ENCODE peak calls at places on chromosomes 16 and 17, in nine cellular contexts. X, Q, R, Z, B, U, I, N and H are unnamed samples.

GRCh38 chr17:352421-353212 is at the start of gene RPH3AL:
- DNase-seq in U (peak; percentile 39), Z (peak; percentile 88), R (peak; percentile 82), Q (no peak), B (peak; percentile 54), X (peak; percentile 80), N (peak; percentile 80), I (peak; percentile 72), H (peak; percentile 91)

GRCh38 chr17:79887451-79887991 is 48.3 kb upstream of the CBX4 start:
- DNase-seq in I (peak; percentile 40), B (no peak), Q (no peak), X (no peak), R (no peak), Z (no peak), U (no peak), N (no peak), H (no peak)

GRCh38 chr17:77186141-77186604 is 45.4 kb downstream of the SEC14L1 start:
- DNase-seq in R (no peak), Q (no peak), I (no peak), U (no peak), Z (peak; percentile 56), X (no peak), N (no peak), B (no peak), H (peak; percentile 83)

GRCh38 chr17:76179496-76180467 is 38.7 kb upstream of the FOXJ1 start:
- DNase-seq in R (no peak), N (no peak), Z (no peak), U (no peak), Q (no peak), I (peak; percentile 21), X (no peak), B (no peak), H (no peak)

GRCh38 chr17:4433515-4434031 is at the start of gene SPNS3:
- DNase-seq in B (no peak), Q (no peak), N (no peak), Z (no peak), X (no peak), U (no peak), R (no peak), I (no peak), H (no peak)

GRCh38 chr17:29880031-29880430 is 50.0 kb downstream of the SSH2 start:
- DNase-seq in U (no peak), X (no peak), I (no peak), Z (no peak), R (no peak), B (no peak), Q (no peak), N (no peak), H (no peak)

GRCh38 chr17:82358467-82359350 is at the start of gene TEX19:
- DNase-seq in X (no peak), B (peak; percentile 62), U (no peak), I (peak; percentile 98), R (no peak), N (no peak), Z (peak; percentile 68), Q (no peak), H (no peak)

GRCh38 chr16:72013389-72013788 is 4.8 kb downstream of the DHODH start:
- DNase-seq in U (no peak), X (no peak), N (peak; percentile 37), B (no peak), Q (no peak), I (no peak), R (peak; percentile 58), Z (no peak), H (peak; percentile 13)

GRCh38 chr17:850828-851759 is 68.9 kb downstream of the MRM3 start:
- DNase-seq in I (no peak), B (no peak), U (no peak), N (peak; percentile 51), R (no peak), Z (no peak), Q (no peak), X (no peak), H (no peak)

GRCh38 chr17:58932956-58933355 is 173.7 kb downstream of the TRIM37 start:
- DNase-seq in Z (no peak), U (no peak), X (no peak), N (no peak), Q (no peak), R (no peak), I (no peak), B (no peak), H (no peak)

GRCh38 chr16:50917941-50918340 is 176.1 kb downstream of the CYLD start:
- DNase-seq in B (no peak), X (no peak), Q (no peak), U (no peak), N (no peak), I (no peak), Z (no peak), R (no peak), H (no peak)

GRCh38 chr17:12821376-12821940 is 32.2 kb downstream of the ARHGAP44 start:
- DNase-seq in B (no peak), X (peak; percentile 49), N (no peak), U (no peak), Q (no peak), Z (no peak), R (no peak), I (no peak), H (no peak)

GRCh38 chr17:43401293-43401692 is 2.5 kb downstream of the ARL4D start:
- DNase-seq in X (no peak), N (no peak), R (no peak), Z (no peak), B (no peak), I (no peak), U (peak; percentile 62), Q (no peak), H (peak; percentile 86)

GRCh38 chr17:32445075-32445427 is 741 bp downstream of the PSMD11 start:
- DNase-seq in B (peak; percentile 46), Q (no peak), N (peak; percentile 50), I (peak; percentile 81), X (peak; percentile 51), Z (peak; percentile 83), R (peak; percentile 30), U (peak; percentile 28), H (no peak)

GRCh38 chr17:82320956-82321927 is 3.8 kb upstream of the CD7 start:
- DNase-seq in X (peak; percentile 40), Q (no peak), B (peak; percentile 75), I (peak; percentile 14), U (no peak), R (no peak), Z (peak; percentile 87), N (peak; percentile 57), H (no peak)

GRCh38 chr17:74827800-74828199 is 31.9 kb downstream of the GRIN2C start:
- DNase-seq in U (no peak), X (no peak), Z (no peak), R (peak; percentile 41), Q (no peak), I (no peak), B (no peak), N (no peak), H (peak; percentile 99)
- H3K4me1 ChIP-seq in U (no peaks in the 10 kb centered on the region), X (no peaks in the 10 kb centered on the region), Z (no peaks in the 10 kb centered on the region), R (no peaks in the 10 kb centered on the region), Q (no peaks in the 10 kb centered on the region), I (no peaks in the 10 kb centered on the region), B (no peaks in the 10 kb centered on the region), N (peaks cover 3% of the 10 kb centered on the region), H (peaks cover 50% of the 10 kb centered on the region)

GRCh38 chr16:21208831-21209230 is 2.5 kb downstream of the ZP2 start:
- DNase-seq in Q (no peak), Z (no peak), N (no peak), I (no peak), X (no peak), R (no peak), B (no peak), U (no peak), H (no peak)

GRCh38 chr16:21199607-21200218 is 11.7 kb downstream of the ZP2 start:
- DNase-seq in Z (no peak), B (no peak), N (no peak), U (no peak), X (no peak), R (no peak), I (no peak), Q (no peak), H (no peak)

GRCh38 chr16:21208429-21208828 is 2.9 kb downstream of the ZP2 start:
- DNase-seq in X (no peak), I (no peak), Q (peak; percentile 6), U (no peak), B (no peak), Z (no peak), N (no peak), R (no peak), H (no peak)

GRCh38 chr16:21203155-21203797 is 8.1 kb downstream of the ZP2 start:
- DNase-seq in N (no peak), R (no peak), Z (no peak), I (no peak), U (no peak), B (no peak), X (no peak), Q (no peak), H (no peak)

GRCh38 chr16:21205303-21205702 is 6.1 kb downstream of the ZP2 start:
- DNase-seq in X (no peak), Q (no peak), B (no peak), Z (no peak), N (no peak), I (no peak), U (no peak), R (no peak), H (no peak)
- H3K4me1 ChIP-seq in X (no peaks in the 10 kb centered on the region), Q (no peaks in the 10 kb centered on the region), B (no peaks in the 10 kb centered on the region), Z (no peaks in the 10 kb centered on the region), N (no peaks in the 10 kb centered on the region), I (no peaks in the 10 kb centered on the region), U (no peaks in the 10 kb centered on the region), R (no peaks in the 10 kb centered on the region), H (no peaks in the 10 kb centered on the region)

DNA sequence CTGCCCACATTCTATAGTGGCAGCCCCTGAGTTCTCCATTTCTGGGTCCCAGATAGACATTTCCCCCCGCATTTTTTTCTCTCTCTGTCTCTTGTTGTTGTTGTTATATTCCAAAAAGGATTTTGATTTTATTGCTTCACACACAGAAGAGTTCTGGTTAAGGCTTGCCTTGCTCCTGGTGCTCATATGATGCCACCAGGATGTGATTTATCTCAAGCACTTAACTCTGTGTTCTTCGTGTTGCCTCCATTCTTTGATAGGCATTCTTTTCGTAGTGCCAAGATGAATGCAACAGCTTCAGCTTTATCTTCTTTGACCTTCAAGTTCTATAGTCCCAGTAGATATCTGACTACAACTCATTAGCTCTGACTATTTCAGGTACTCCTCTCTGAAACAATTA is 9.1 kb downstream of the ITGA3 start:
- DNase-seq in X (no peak), B (no peak), Z (no peak), Q (no peak), R (no peak), U (no peak), N (no peak), I (no peak), H (no peak)
- H3K4me1 ChIP-seq in X (peaks cover 49% of the 10 kb centered on the region), B (no peaks in the 10 kb centered on the region), Z (peaks cover 3% of the 10 kb centered on the region), Q (peaks cover 55% of the 10 kb centered on the region), R (peaks cover 23% of the 10 kb centered on the region), U (peaks cover 82% of the 10 kb centered on the region), N (peaks cover 44% of the 10 kb centered on the region), I (no peaks in the 10 kb centered on the region), H (peaks cover 52% of the 10 kb centered on the region)

DNA sequence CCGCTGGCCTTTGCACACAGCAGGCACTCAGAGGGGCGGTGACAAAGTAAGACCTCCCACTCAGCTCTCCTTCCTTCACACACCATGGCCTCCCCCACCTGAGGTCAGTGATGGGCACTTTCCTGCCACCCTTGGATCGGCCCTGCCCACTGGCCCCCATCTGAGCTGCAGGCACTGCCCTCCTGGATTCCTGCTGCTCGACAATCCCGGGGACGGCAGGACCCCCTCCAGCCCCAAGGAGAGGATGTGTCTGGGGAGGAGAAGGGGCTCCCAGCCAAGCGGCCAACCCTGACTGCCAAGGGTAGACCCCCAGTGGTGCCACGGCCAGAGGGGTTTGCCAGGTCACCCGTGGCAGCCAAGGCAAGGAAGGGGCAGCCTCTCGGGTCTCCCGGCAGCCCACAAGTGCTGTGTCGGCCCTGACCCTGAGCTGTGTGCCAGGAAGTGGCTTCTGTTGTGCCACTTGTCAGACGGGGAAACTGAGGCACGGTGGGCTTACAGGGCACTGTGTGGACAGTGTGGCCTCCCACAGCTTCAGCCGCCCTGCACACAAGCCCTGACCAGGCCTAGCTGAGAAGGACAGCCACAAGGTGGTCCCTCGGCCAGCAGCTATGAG is 22.7 kb downstream of the PIEZO1 start:
- DNase-seq in N (no peak), B (no peak), I (no peak), U (no peak), X (no peak), R (no peak), Z (no peak), Q (no peak), H (no peak)
- H3K4me1 ChIP-seq in N (peaks cover 50% of the 10 kb centered on the region), B (peaks cover 8% of the 10 kb centered on the region), I (peaks cover 6% of the 10 kb centered on the region), U (peaks cover 2% of the 10 kb centered on the region), X (peaks cover 31% of the 10 kb centered on the region), R (no peaks in the 10 kb centered on the region), Z (peaks cover 20% of the 10 kb centered on the region), Q (peaks cover 88% of the 10 kb centered on the region), H (peaks cover 69% of the 10 kb centered on the region)